ENCODE peak calls at places on chromosome 9, in ten cellular contexts. X is stimulated activated naive CD8-positive, alpha-beta T cell treated with anti-CD3 and anti-CD28 coated beads, Interleukin-15, amount 100 ng/mL, for 72 hours; E is activated T-helper 1 cell treated with anti-CD3 and anti-CD28 coated beads, Interleukin-12 subunit alpha, Interleukin-12 subunit beta, Interleukin-2, Interleukin-4 antibody, amounts not matched to agents 30 ng/mL and 10 ng/mL and 1 ng/mL, durations not matched to agents 14 hours and 24 hours and 36 hours; V is fibroblast of mammary gland; K is substantia nigra; W is AML-193; U is AG04449; P is glomerular endothelial cell; I is fibroblast of gingiva; H is activated B cell treated with CpG ODN at 0.5 μM for 24 hours. R is an unnamed sample.

GRCh38 chr9:88310310-88310980 is 77.8 kb upstream of the SPIN1 start:
- DNase-seq in V (no peak), K (no peak), U (no peak), P (no peak), I (no peak), H (no peak), X (no peak), E (no peak), W (peak; percentile 19), R (peak; percentile 6)

GRCh38 chr9:91837982-91838731 is 111.9 kb downstream of the ROR2 start:
- DNase-seq in H (no peak), U (no peak), W (no peak), I (no peak), K (no peak), V (peak; percentile 83), E (no peak), X (no peak), P (no peak), R (peak; percentile 65)

GRCh38 chr9:130495067-130495466 is 50.3 kb downstream of the ASS1 start:
- DNase-seq in H (no peak), W (no peak), U (no peak), I (no peak), K (no peak), P (no peak), E (no peak), V (no peak), X (no peak), R (no peak)

GRCh38 chr9:83800236-83801033 is 17.1 kb downstream of the GKAP1 start:
- DNase-seq in K (no peak), U (no peak), X (no peak), E (no peak), H (no peak), P (no peak), I (no peak), V (no peak), W (no peak), R (no peak)

GRCh38 chr9:21336467-21336866 is 1.3 kb upstream of the KLHL9 start:
- DNase-seq in W (peak; percentile 16), E (no peak), U (no peak), K (no peak), I (no peak), V (no peak), P (no peak), X (no peak), H (no peak), R (no peak)

GRCh38 chr9:89532478-89532877 is 34.6 kb upstream of the SEMA4D start:
- DNase-seq in P (no peak), V (no peak), I (no peak), X (no peak), U (no peak), W (no peak), E (no peak), K (no peak), H (no peak), R (no peak)

GRCh38 chr9:81826541-81826906 is 101.7 kb upstream of the SPATA31D4 start:
- DNase-seq in U (no peak), V (peak; percentile 66), P (no peak), E (no peak), W (no peak), I (no peak), H (no peak), X (no peak), K (peak; percentile 80), R (no peak)

GRCh38 chr9:37944671-37945481 is 40.9 kb upstream of the SLC25A51 start:
- DNase-seq in K (no peak), W (no peak), E (no peak), I (peak; percentile 44), U (no peak), V (peak; percentile 15), P (no peak), X (no peak), H (no peak), R (no peak)

GRCh38 chr9:137479315-137479861 is 20.3 kb upstream of the NSMF start:
- DNase-seq in V (no peak), U (no peak), X (no peak), K (no peak), W (no peak), E (no peak), P (no peak), H (no peak), I (no peak), R (peak; percentile 69)

GRCh38 chr9:134922066-134922931 is 4.6 kb upstream of the FCN1 start:
- DNase-seq in H (no peak), V (no peak), W (peak; percentile 77), P (no peak), X (no peak), I (no peak), E (no peak), U (no peak), K (no peak), R (no peak)

GRCh38 chr9:98037362-98037761 is 19.2 kb upstream of the NANS start:
- DNase-seq in K (no peak), U (no peak), X (no peak), P (no peak), V (no peak), I (no peak), E (no peak), H (no peak), W (peak; percentile 65), R (no peak)

GRCh38 chr9:79196606-79197005 is 375.2 kb upstream of the TLE4 start:
- DNase-seq in V (peak; percentile 61), W (no peak), P (no peak), U (no peak), I (peak; percentile 40), E (no peak), K (no peak), H (no peak), X (no peak), R (no peak)

GRCh38 chr9:71901695-71902094 is 9.3 kb downstream of the ABHD17B start:
- DNase-seq in I (no peak), E (no peak), H (no peak), U (no peak), K (no peak), W (no peak), X (no peak), P (no peak), V (no peak), R (no peak)